ENCODE peak calls at places on chromosomes 5 and 9, in nine cellular contexts. K is left cardiac atrium; Q is GM03348; B is NCI-H446 treated with DMSO at 0.1 percent for 48 hours; L is stimulated activated CD8-positive, alpha-beta memory T cell treated with anti-CD3 and anti-CD28 coated beads, Interleukin-4, amount 100 ng/mL, for 4 hours; G is EH; F is ecto neural progenitor cell; X is NCI-H1092; E is LHCN-M2. I is an unnamed sample.

GRCh38 chr9:105842023-105842644 is 147.8 kb downstream of the TMEM38B start:
- DNase-seq in K (no peak), Q (peak; percentile 49), B (no peak), L (no peak), G (peak; percentile 33), F (no peak), X (peak; percentile 12), E (peak; percentile 24), I (no peak)

GRCh38 chr5:37370550-37370863 is 399 bp downstream of the NUP155 start:
- DNase-seq in K (no peak), Q (no peak), B (no peak), L (no peak), G (no peak), F (no peak), X (no peak), E (peak; percentile 0), I (no peak)

GRCh38 chr5:161778796-161779195 is 69.1 kb upstream of the GABRA1 start:
- DNase-seq in K (no peak), Q (no peak), B (no peak), L (no peak), G (no peak), F (no peak), X (no peak), E (no peak), I (no peak)

GRCh38 chr5:150129813-150130492 is 25.7 kb downstream of the PDGFRB start:
- DNase-seq in K (peak; percentile 79), Q (peak; percentile 89), B (no peak), L (no peak), G (peak; percentile 77), F (peak; percentile 85), X (no peak), E (peak; percentile 63), I (no peak)

GRCh38 chr5:171592741-171593140 is 173.3 kb downstream of the FGF18 start:
- DNase-seq in K (no peak), Q (no peak), B (no peak), L (no peak), G (no peak), F (peak; percentile 22), X (no peak), E (peak; percentile 30), I (no peak)

GRCh38 chr5:102681403-102681983 is 73.6 kb upstream of the PAM start:
- DNase-seq in K (peak; percentile 77), Q (peak; percentile 71), B (peak; percentile 85), L (peak; percentile 29), G (peak; percentile 80), F (peak; percentile 74), X (peak; percentile 56), E (peak; percentile 68), I (no peak)

GRCh38 chr9:19999491-20000057 is 210.7 kb upstream of the SLC24A2 start:
- DNase-seq in K (no peak), Q (peak; percentile 51), B (no peak), L (no peak), G (peak; percentile 93), F (no peak), X (no peak), E (peak; percentile 100), I (no peak)

GRCh38 chr5:3599283-3600105 is 3.9 kb downstream of the IRX1 start:
- DNase-seq in K (no peak), Q (no peak), B (no peak), L (no peak), G (no peak), F (peak; percentile 71), X (no peak), E (no peak), I (no peak)

GRCh38 chr9:15086096-15087030 is 176.1 kb upstream of the FREM1 start:
- DNase-seq in K (no peak), Q (peak; percentile 13), B (no peak), L (no peak), G (no peak), F (no peak), X (no peak), E (no peak), I (no peak)

I was measured in esophagus squamous epithelium.